ENCODE peak calls at places on chromosome X, in seven cellular contexts. L is IMR-90, V is mesendoderm, R is H9, E is neuronal stem cell, O is H1, H is mesenchymal stem cell. T is an unnamed sample.

GRCh38 chrX:11193035-11193469 is 81.9 kb downstream of the HCCS start:
- DNase-seq in R (no peak), H (peak; percentile 2), L (peak; percentile 53), V (no peak), E (no peak), O (no peak), T (no peak)

GRCh38 chrX:93422693-93423092 is 250.7 kb downstream of the NAP1L3 start:
- DNase-seq in R (peak; percentile 54), H (no peak), V (peak; percentile 64), L (peak; percentile 1), E (peak; percentile 26), O (peak; percentile 10), T (no peak)

GRCh38 chrX:101550825-101551767 is 749 bp downstream of the ARMCX1 start:
- DNase-seq in R (peak; percentile 41), O (no peak), L (peak; percentile 20), V (peak; percentile 57), H (peak; percentile 66), E (peak; percentile 32), T (no peak)

GRCh38 chrX:68284281-68284904 is 148.9 kb downstream of the OPHN1 start:
- DNase-seq in O (no peak), V (no peak), R (no peak), L (no peak), E (no peak), H (no peak), T (no peak)

GRCh38 chrX:129360175-129360574 is 163.1 kb downstream of the SMARCA1 start:
- DNase-seq in O (no peak), R (peak; percentile 52), H (peak; percentile 48), V (peak; percentile 63), E (peak; percentile 15), L (peak; percentile 40), T (peak; percentile 8)

GRCh38 chrX:38970845-38971244 is 169.6 kb downstream of the MID1IP1 start:
- DNase-seq in L (no peak), V (no peak), O (no peak), R (no peak), H (no peak), E (no peak), T (no peak)

GRCh38 chrX:52363247-52363883 is 5.5 kb upstream of the XAGE2 start:
- DNase-seq in O (no peak), E (no peak), R (no peak), H (no peak), L (peak; percentile 5), V (peak; percentile 63), T (peak; percentile 51)

GRCh38 chrX:10582215-10582733 is 38.1 kb downstream of the MID1 start:
- DNase-seq in E (no peak), H (no peak), O (no peak), L (peak; percentile 61), R (no peak), V (no peak), T (no peak)

GRCh38 chrX:78886550-78886949 is 58.6 kb upstream of the P2RY10 start:
- DNase-seq in E (peak; percentile 0), V (peak; percentile 7), O (no peak), R (no peak), H (no peak), L (no peak), T (no peak)

GRCh38 chrX:10769165-10769564 is 148.8 kb upstream of the MID1 start:
- DNase-seq in H (peak; percentile 47), L (peak; percentile 35), O (no peak), V (peak; percentile 76), R (no peak), E (peak; percentile 24), T (peak; percentile 60)

GRCh38 chrX:138711399-138712347 is at the start of gene FGF13:
- DNase-seq in O (peak; percentile 21), L (no peak), H (no peak), V (peak; percentile 86), E (peak; percentile 48), R (peak; percentile 73), T (no peak)

GRCh38 chrX:9392445-9392844 is 72.4 kb upstream of the TBL1X start:
- DNase-seq in O (no peak), R (no peak), V (no peak), H (no peak), L (peak; percentile 58), E (no peak), T (no peak)

DNA sequence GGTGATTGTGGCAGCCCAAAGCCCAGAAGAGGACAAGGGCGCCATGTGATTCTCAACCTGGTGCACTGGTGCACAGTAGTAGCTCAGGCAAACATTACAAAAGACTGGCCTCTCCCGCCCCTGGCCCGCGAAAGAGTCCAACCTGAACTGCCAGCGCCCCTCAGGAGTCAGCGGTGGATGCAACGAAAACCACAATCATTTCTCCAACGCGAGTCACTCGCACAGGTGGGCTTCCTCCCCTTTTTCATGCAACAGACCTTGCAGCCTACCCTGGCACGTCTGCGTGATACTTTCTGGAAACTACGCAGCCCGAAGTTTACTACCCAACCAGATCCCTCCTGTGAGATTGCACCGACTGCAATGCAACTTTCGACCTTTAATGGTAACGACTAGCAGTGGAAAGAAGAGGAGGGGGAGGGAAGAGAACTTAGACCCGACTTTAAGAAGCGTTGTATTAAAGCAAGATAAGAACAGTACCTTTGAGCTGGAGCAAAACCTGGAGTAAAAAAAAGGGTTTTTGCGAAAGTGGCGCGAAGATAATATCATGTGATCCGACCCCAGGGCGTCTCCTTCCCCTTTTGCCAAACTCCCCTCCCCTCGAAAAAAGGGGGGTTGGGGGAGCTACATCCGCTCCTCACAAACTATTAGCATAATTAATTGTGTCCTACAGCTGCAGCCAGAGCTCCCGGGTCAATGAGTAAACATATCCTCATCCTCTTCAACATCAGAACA is 63.3 kb upstream of the CCDC160 start:
- DNase-seq in L (no peak), O (no peak), E (no peak), H (no peak), R (peak; percentile 64), V (peak; percentile 74), T (no peak)
- H3K18ac ChIP-seq in L (no peak overlapping the region), O (peak overlapping the region; percentile 19), E (peak overlapping the region; percentile 86), H (no peak overlapping the region), R (peak overlapping the region; percentile 93), V (peak overlapping the region; percentile 6), T (no peak overlapping the region)

GRCh38 chrX:36160056-36160455 is 240.5 kb downstream of the CFAP47 start:
- DNase-seq in L (no peak), E (no peak), V (no peak), H (no peak), O (no peak), R (no peak), T (no peak)

GRCh38 chrX:36159254-36159653 is 239.7 kb downstream of the CFAP47 start:
- DNase-seq in V (no peak), L (no peak), H (no peak), O (no peak), E (no peak), R (no peak), T (no peak)
- H3K18ac ChIP-seq in V (no peak overlapping the region), L (no peak overlapping the region), H (no peak overlapping the region), O (no peak overlapping the region), E (no peak overlapping the region), R (no peak overlapping the region), T (no peak overlapping the region)

DNA sequence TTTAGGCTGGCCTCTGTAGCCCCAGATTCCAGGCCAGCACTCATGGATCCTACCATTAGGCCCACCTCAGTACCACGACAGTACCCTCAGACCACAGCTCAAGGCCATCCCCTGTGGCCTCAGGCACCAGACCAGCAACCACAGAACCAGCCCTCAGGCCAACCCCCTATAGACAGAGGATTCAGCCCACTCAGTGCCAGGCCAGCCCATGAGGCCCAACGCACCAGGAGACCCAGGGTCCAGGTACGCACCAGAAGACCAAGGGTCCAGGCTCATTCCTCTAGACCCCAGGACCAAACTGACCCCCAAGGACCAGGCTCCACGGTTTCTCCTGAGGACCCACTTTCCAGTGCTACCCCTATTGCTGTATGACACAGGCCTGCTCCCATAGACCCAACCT is 39.5 kb upstream of the MAGEC2 start:
- DNase-seq in V (no peak), H (no peak), O (no peak), E (no peak), R (no peak), L (no peak), T (no peak)
- H3K18ac ChIP-seq in V (no peak overlapping the region), H (no peak overlapping the region), O (no peak overlapping the region), E (no peak overlapping the region), R (no peak overlapping the region), L (no peak overlapping the region), T (no peak overlapping the region)

GRCh38 chrX:49879656-49880277 is 483 bp downstream of the USP27X start:
- DNase-seq in O (no peak), H (peak; percentile 4), R (no peak), V (peak; percentile 2), L (peak; percentile 1), E (no peak), T (no peak)
- H3K18ac ChIP-seq in O (no peak overlapping the region), H (peak overlapping the region; percentile 79), R (peak overlapping the region; percentile 56), V (peak overlapping the region; percentile 32), L (no peak overlapping the region), E (peak overlapping the region; percentile 64), T (no peak overlapping the region)

GRCh38 chrX:111169141-111169540 is 73.2 kb downstream of the PAK3 start:
- DNase-seq in O (no peak), L (no peak), R (no peak), V (no peak), E (no peak), H (no peak), T (peak; percentile 36)

GRCh38 chrX:111167334-111167733 is 71.3 kb downstream of the PAK3 start:
- DNase-seq in L (no peak), H (no peak), O (no peak), V (no peak), R (no peak), E (no peak), T (no peak)

GRCh38 chrX:111165902-111166301 is 69.9 kb downstream of the PAK3 start:
- DNase-seq in E (no peak), O (no peak), V (no peak), R (no peak), H (no peak), L (no peak), T (no peak)

GRCh38 chrX:111168314-111168713 is 72.3 kb downstream of the PAK3 start:
- DNase-seq in H (peak; percentile 24), L (peak; percentile 0), R (peak; percentile 29), O (no peak), E (no peak), V (peak; percentile 50), T (no peak)

DNA sequence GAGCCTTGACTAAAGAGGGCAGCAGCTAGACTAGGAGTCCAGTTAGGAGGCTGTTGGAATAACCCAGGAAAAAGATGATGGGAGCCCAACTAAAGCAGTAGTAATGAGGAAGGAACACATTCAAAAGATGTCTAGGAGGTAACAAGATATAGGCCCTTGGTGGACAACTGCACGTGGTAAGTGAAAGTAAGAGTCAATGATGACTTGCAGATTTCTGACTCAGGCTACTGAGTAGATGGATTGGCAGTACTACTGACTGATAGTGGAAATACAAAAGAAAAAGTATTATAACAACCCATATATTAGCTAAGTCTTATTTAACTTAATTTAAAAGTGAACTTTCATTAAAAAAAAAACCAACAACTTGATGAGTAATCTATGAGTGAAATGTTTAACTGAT is 74.0 kb downstream of the PAK3 start:
- DNase-seq in L (peak; percentile 4), E (no peak), R (no peak), H (no peak), V (no peak), O (no peak), T (no peak)
- H3K18ac ChIP-seq in L (no peak overlapping the region), E (no peak overlapping the region), R (no peak overlapping the region), H (no peak overlapping the region), V (no peak overlapping the region), O (no peak overlapping the region), T (no peak overlapping the region)

T was measured in trophoblast cell.